ENCODE peak calls at places on chromosomes 13 and 19, in ten cellular contexts. B is H9, S is psoas muscle, U is upper lobe of right lung, T is foreskin keratinocyte, I is body of pancreas, N is upper lobe of left lung, J is heart right ventricle, M is thoracic aorta, C is stomach. E is an unnamed sample.

GRCh38 chr19:45125975-45126493 is 33.1 kb downstream of the PPP1R37 start:
- DNase-seq in U (peak), C (peak), N (peak), B (peak), T (no peak), M (no peak), I (peak), S (peak), J (peak), E (peak)

GRCh38 chr13:97243915-97244820 is 22.0 kb downstream of the MBNL2 start:
- DNase-seq in C (no peak), I (no peak), U (no peak), T (no peak), S (no peak), M (no peak), J (no peak), B (no peak), N (no peak), E (no peak)

GRCh38 chr13:76471486-76471885 is 414.7 kb downstream of the KCTD12 start:
- DNase-seq in C (no peak), B (no peak), J (no peak), U (no peak), T (no peak), S (no peak), I (no peak), N (no peak), M (no peak), E (no peak)

GRCh38 chr19:42078538-42079275 is 2.7 kb downstream of the ZNF574 start:
- DNase-seq in N (no peak), B (no peak), J (no peak), T (no peak), I (no peak), M (no peak), U (no peak), C (no peak), S (peak), E (no peak)

GRCh38 chr13:113668491-113668971 is 1.5 kb downstream of the GRK1 start:
- DNase-seq in N (peak), I (peak), M (no peak), J (no peak), S (peak), U (peak), B (no peak), C (peak), T (no peak), E (no peak)

GRCh38 chr19:55633866-55634265 is 6.9 kb upstream of the ZNF580 start:
- DNase-seq in I (no peak), C (no peak), M (no peak), B (no peak), N (no peak), J (no peak), S (no peak), T (no peak), U (no peak), E (no peak)

GRCh38 chr13:42575938-42576337 is 2.0 kb downstream of the TNFSF11 start:
- DNase-seq in I (no peak), B (no peak), S (no peak), U (no peak), C (no peak), N (no peak), M (no peak), J (no peak), T (no peak), E (no peak)

GRCh38 chr13:110538632-110539031 is 22.9 kb downstream of the RAB20 start:
- DNase-seq in I (peak), T (no peak), C (no peak), B (no peak), U (no peak), S (no peak), N (no peak), M (no peak), J (peak), E (no peak)

GRCh38 chr13:36533806-36534205 is 101.5 kb downstream of the CCNA1 start:
- DNase-seq in T (peak), I (no peak), M (no peak), B (no peak), U (no peak), N (no peak), S (no peak), J (no peak), C (no peak), E (peak)

GRCh38 chr13:46303743-46304385 is 83.2 kb downstream of the RUBCNL start:
- DNase-seq in U (no peak), S (no peak), C (no peak), T (no peak), J (no peak), I (no peak), M (no peak), N (no peak), B (no peak), E (no peak)

GRCh38 chr19:35429698-35430097 is 18.4 kb upstream of the FFAR2 start:
- DNase-seq in S (no peak), J (no peak), C (no peak), U (no peak), N (no peak), M (no peak), B (no peak), T (no peak), I (no peak), E (no peak)

GRCh38 chr13:19601749-19602725 is 31.4 kb upstream of the MPHOSPH8 start:
- DNase-seq in M (no peak), C (peak), U (peak), I (peak), B (peak), N (peak), J (no peak), T (peak), S (no peak), E (peak)

GRCh38 chr19:35459414-35460082 is 11.5 kb downstream of the FFAR2 start:
- DNase-seq in I (peak), N (no peak), C (peak), M (no peak), S (peak), B (no peak), U (peak), T (no peak), J (peak), E (no peak)

DNA sequence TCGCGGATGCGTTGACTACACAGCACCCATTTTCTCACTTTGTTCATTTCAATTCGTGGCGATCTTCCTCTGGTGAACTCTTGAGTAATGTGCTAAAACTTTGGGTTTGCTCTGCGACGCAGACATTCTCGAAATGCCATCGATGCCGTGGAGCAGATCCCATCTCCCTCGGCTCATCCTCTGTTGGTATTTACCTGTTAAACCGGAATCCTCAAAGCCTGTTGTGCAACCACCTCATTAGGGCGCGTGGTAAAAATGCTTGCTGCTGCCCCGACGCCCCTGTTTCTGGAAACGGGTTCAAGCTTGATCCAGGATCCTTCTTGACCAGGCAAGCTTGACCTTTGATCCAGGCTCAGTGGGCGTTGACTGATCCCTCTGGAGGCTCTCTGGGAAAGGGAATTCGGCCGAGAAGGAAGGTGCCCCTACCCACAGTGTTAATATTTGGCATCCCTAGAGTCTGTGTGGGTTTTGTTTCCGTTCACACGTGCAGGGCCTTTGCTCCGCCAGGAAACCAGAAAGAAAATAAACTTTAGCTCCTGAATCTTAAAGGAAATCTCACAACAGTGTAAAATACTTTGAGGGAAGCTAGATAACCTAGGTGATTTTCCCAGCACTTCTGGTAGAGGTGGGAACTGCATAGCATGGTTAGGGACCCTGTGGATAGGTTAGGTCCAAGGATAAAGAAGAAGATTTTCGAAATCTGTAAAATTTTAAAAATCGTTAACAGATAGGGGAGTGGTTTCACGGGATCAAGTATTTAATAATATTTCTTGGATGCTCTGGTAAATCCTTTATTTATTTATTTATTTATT is 1.0 kb downstream of the LSM14A start:
- DNase-seq in B (peak), U (no peak), M (no peak), N (peak), T (peak), C (peak), J (peak), S (peak), I (peak), E (peak)
- TF ChIP-seq CTCF in B (peak), U (no peak), M (no peak), N (no peak), T (no peak), C (no peak), J (no peak), S (no peak), I (no peak), E (no peak)

GRCh38 chr19:12666305-12667048 is at the start of the genes MAN2B1 and WDR83:
- DNase-seq in T (peak), C (peak), U (peak), N (peak), I (peak), S (peak), J (peak), M (no peak), B (peak), E (peak)
- H3K27ac ChIP-seq in T (peak), C (peak), U (peak), N (peak), I (peak), S (peak), J (peak), M (peak), B (no peak), E (peak)

DNA sequence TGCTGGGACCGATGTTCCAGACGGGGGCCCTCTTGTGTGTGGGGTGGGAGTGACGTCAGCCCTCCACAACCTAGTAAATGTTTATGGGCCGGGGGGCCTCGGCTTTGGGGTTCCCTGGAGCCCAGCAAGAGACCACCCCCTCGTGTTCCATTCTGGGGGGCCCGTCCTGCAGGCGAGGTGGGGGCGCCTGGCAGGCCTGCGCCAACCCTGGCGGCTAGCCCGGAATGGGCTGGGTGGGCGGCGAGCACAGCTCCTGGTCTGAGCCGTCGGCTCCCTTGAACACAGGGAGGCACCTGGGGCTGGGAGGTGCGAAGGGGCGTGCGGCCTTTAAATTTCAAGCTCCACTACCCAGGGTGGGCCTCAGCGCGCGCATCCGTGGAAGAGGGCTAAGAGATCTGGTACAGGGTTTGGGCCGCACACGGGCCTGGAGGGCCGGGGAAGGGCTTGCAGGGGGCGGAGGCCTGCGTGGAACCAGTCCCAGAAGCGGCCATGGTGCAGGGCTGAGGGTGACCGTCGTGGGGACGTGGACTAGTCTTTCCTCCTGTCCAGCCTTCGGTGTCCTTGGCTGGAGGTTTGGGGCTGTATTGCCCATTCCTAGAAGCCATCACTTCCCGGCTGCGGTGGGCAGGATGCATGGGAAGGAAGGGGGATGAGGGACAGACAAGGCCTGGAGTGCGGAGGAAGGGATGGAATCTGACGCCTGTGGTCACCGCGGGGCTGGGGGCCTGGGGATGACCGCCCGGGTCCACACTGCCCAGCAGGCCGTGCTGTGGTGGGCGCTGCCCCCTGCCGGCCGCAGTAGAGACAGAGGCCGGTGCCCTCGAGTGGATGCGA is 11.4 kb downstream of the NDUFA11 start:
- DNase-seq in M (no peak), N (peak), T (no peak), I (peak), U (no peak), C (peak), J (no peak), B (peak), S (no peak), E (no peak)
- TF ChIP-seq CTCF in M (peak), N (peak), T (peak), I (peak), U (peak), C (peak), J (peak), B (peak), S (peak), E (peak)

GRCh38 chr13:53264751-53265150 is 236.1 kb downstream of the OLFM4 start:
- DNase-seq in B (no peak), N (no peak), U (no peak), C (no peak), I (no peak), S (no peak), J (no peak), M (no peak), T (no peak), E (no peak)
- H3K27ac ChIP-seq in B (no peak), N (no peak), U (no peak), C (no peak), I (no peak), S (no peak), J (no peak), M (no peak), T (no peak), E (no peak)

DNA sequence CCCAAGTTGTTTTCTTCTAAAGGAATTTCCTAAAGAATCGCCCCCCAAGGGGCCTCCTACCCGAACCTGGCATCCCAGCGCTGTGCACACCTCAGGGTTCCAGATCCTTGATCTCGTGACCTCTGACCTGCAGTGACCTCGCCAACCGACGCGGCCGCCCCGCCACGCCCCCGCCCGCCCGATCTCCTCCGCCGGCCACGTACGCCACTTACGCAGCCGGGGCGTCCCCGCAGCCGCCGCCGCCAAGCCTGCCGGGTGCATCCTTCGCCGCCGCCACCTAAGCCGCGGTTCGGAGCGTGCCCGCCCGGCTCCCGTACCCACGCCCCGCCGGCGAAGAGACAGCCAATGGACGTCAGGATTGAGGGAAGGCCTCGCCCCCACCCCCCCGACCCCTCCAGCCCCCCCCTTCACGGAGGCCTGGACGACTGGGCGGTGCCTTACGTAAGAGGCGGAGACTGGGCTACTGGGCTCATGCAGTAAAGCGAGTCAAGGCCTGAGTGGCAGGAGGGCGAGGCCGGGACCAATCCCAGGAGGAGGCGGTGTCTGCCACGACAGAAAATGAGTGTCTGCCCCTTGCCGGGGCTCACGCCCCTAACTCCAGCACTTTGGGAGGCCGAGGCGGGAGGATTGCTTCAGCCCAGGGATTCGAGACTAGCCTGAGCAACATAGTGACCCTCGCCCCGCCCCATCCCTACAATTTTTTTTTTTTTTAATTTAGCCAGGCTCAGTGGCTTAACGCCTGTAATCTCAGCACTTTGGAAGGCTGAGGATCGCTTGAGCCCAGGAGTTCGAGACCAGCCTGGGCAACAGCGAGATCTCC is at the start of gene YIF1B:
- DNase-seq in J (peak), S (peak), I (peak), T (peak), N (peak), M (peak), C (peak), B (peak), U (peak), E (peak)
- TF ChIP-seq CTCF in J (no peak), S (no peak), I (no peak), T (peak), N (no peak), M (no peak), C (no peak), B (no peak), U (no peak), E (no peak)

GRCh38 chr19:46201413-46202310 is 27.9 kb upstream of the IGFL1 start:
- DNase-seq in I (no peak), N (no peak), U (no peak), B (no peak), C (no peak), J (no peak), T (no peak), S (no peak), M (no peak), E (no peak)

GRCh38 chr19:46197314-46198070 is 32.0 kb upstream of the IGFL1 start:
- DNase-seq in B (no peak), J (no peak), U (no peak), C (no peak), T (no peak), N (no peak), M (no peak), I (no peak), S (no peak), E (no peak)

GRCh38 chr19:46195104-46195503 is 34.4 kb upstream of the IGFL1 start:
- DNase-seq in I (no peak), N (no peak), J (no peak), M (no peak), T (no peak), U (no peak), C (no peak), B (no peak), S (no peak), E (no peak)

GRCh38 chr19:46196410-46197124 is 33.0 kb upstream of the IGFL1 start:
- DNase-seq in N (no peak), J (no peak), M (no peak), U (no peak), S (no peak), T (no peak), B (no peak), C (no peak), I (no peak), E (no peak)

GRCh38 chr19:46198756-46199155 is 30.8 kb upstream of the IGFL1 start:
- DNase-seq in T (peak), S (no peak), M (no peak), U (no peak), J (no peak), I (no peak), B (no peak), N (no peak), C (no peak), E (peak)
- H3K27ac ChIP-seq in T (peak), S (no peak), M (no peak), U (no peak), J (no peak), I (no peak), B (no peak), N (no peak), C (no peak), E (peak)

DNA sequence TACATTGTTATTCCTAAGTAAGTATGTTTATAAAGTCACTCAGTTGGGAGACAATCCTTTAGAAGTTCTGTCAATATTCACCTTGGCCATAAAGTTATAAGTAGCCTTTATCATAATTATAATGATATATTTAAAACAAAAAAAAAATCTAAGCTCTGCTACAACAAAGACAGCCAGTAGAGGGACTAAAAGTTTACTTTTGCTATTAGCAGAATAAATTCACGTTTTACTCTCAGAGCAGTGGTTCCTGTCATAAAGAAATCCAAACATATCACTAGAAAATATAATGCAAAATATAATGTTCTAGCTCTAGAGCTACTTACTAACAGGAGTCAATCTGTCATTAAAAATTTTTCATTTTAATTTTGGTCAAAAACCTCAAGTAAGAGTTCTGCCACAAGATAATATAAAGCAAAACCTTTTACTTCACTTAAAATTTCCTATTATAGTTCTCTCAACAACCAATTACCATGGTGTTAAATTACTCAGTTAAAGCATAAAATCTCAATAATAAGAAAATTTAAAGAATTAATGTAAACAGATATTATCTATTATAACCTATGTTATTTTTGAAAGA is 17.7 kb downstream of the INTS6 start:
- DNase-seq in C (no peak), J (no peak), S (no peak), U (no peak), B (no peak), T (no peak), M (no peak), I (no peak), N (no peak), E (no peak)
- TF ChIP-seq CTCF in C (peak), J (peak), S (peak), U (peak), B (peak), T (peak), M (peak), I (peak), N (no peak), E (peak)

DNA sequence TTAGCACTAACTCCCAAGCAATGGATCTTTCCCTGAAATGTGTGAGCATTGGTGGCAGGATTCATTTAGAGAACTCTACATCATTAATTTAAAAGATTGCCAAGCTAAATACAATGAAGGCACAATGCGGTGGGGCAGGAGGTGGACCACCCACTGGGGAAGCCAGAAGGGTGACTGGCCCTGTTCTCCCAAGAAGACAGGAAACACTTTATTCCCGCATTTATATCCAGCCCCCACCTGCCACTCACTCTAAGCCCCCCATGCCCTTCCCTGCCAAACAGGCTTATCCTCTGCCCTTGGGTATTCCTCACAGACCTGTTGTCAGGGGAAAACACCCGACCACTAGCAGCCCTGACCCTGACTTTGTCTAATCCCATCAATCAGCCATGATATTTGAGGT is 189.1 kb upstream of the UBL3 start:
- DNase-seq in I (no peak), U (no peak), J (no peak), M (no peak), C (no peak), T (no peak), B (no peak), S (no peak), N (no peak), E (no peak)
- H3K27ac ChIP-seq in I (no peak), U (no peak), J (no peak), M (no peak), C (no peak), T (no peak), B (no peak), S (no peak), N (no peak), E (no peak)

E was measured in RWPE1.